ENCODE peak calls at places on chromosome 7, in ten cellular contexts. H is fibroblast of lung, C is mammary epithelial cell, G is HCT116, D is transverse colon, W is body of pancreas, R is lung, T is stomach, S is uterus, N is ovary. E is an unnamed sample. For H3K4me1, the result is how much of the 10 kb centered on the place peaks cover.

GRCh38 chr7:27199820-27200760 is at the start of gene HOXA13:
- DNase-seq in N (no peak), D (peak), H (no peak), C (peak), W (no peak), R (no peak), S (no peak), G (peak), T (no peak), E (no peak)

GRCh38 chr7:1028044-1028770 is 16.1 kb upstream of the GPR146 start:
- DNase-seq in H (peak), S (peak), R (peak), W (peak), G (peak), T (peak), D (peak), N (peak), C (peak), E (peak)

GRCh38 chr7:123275036-123275753 is 75.4 kb upstream of the SLC13A1 start:
- DNase-seq in H (peak), T (no peak), N (no peak), S (no peak), C (no peak), D (no peak), G (no peak), W (no peak), R (no peak), E (no peak)

GRCh38 chr7:23268746-23269145 is 22.2 kb downstream of the GPNMB start:
- DNase-seq in H (peak), R (no peak), S (no peak), D (no peak), C (peak), N (no peak), G (no peak), W (no peak), T (no peak), E (no peak)

GRCh38 chr7:14902589-14902963 is at the start of gene DGKB:
- DNase-seq in G (no peak), T (no peak), R (no peak), W (peak), N (no peak), D (peak), S (peak), H (peak), C (no peak), E (no peak)

GRCh38 chr7:46068159-46068558 is 147.1 kb upstream of the IGFBP3 start:
- DNase-seq in S (no peak), N (no peak), T (no peak), C (no peak), G (no peak), H (no peak), D (no peak), R (no peak), W (no peak), E (no peak)

GRCh38 chr7:16904086-16904485 is 22.3 kb upstream of the AGR3 start:
- DNase-seq in G (no peak), C (no peak), R (no peak), S (no peak), W (no peak), N (no peak), H (peak), D (no peak), T (no peak), E (no peak)

GRCh38 chr7:17041324-17041723 is 159.5 kb upstream of the AGR3 start:
- DNase-seq in G (no peak), S (no peak), H (peak), R (no peak), W (no peak), T (no peak), C (peak), N (no peak), D (no peak), E (peak)

GRCh38 chr7:80681272-80681885 is 42.9 kb downstream of the CD36 start:
- DNase-seq in G (peak), H (peak), D (no peak), S (no peak), N (no peak), R (no peak), C (peak), T (no peak), W (no peak), E (no peak)

GRCh38 chr7:116354171-116354545 is 143.8 kb downstream of the TES start:
- DNase-seq in H (peak), G (no peak), T (peak), W (peak), C (no peak), D (peak), S (peak), N (peak), R (peak), E (no peak)

GRCh38 chr7:93044147-93044810 is 73.5 kb downstream of the SAMD9 start:
- DNase-seq in W (no peak), G (no peak), R (no peak), T (no peak), D (no peak), H (peak), C (peak), S (no peak), N (no peak), E (no peak)
- H3K4me3 ChIP-seq in W (no peak), G (no peak), R (no peak), T (no peak), D (no peak), H (no peak), C (no peak), S (no peak), N (no peak), E (no peak)

GRCh38 chr7:155722118-155722517 is 77.7 kb downstream of the RBM33 start:
- DNase-seq in C (no peak), W (no peak), H (no peak), R (no peak), G (no peak), T (no peak), S (no peak), D (no peak), N (no peak), E (no peak)

GRCh38 chr7:155722936-155723335 is 78.5 kb downstream of the RBM33 start:
- DNase-seq in C (no peak), G (no peak), S (no peak), T (no peak), N (no peak), D (no peak), R (no peak), W (no peak), H (no peak), E (no peak)

GRCh38 chr7:155727616-155728015 is 83.2 kb downstream of the RBM33 start:
- DNase-seq in N (no peak), R (no peak), D (no peak), T (no peak), H (no peak), W (peak), G (no peak), C (no peak), S (no peak), E (no peak)

GRCh38 chr7:155728116-155728515 is 83.7 kb downstream of the RBM33 start:
- DNase-seq in D (no peak), R (peak), S (no peak), T (peak), G (no peak), H (no peak), W (peak), C (no peak), N (no peak), E (no peak)

DNA sequence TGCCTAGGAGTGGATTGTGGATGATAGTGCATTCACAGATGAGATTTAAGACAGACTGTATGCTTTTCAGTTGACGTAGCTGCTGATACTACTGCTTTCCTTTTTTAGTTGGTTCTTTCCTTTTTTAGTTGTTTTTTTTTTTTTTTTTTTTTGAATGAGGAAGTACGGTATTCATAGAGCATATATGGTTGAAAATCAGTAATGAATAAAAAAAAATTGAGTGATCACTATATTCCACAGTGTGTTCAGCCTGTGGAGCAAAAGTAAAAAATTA is 80.5 kb downstream of the RBM33 start:
- DNase-seq in C (no peak), W (no peak), S (no peak), D (no peak), G (no peak), R (no peak), T (no peak), N (no peak), H (no peak), E (no peak)
- H3K4me1 ChIP-seq in C (under half), W (under half), S (under half), D (under half), G (under half), R (under half), T (half or more), N (under half), H (under half), E (under half)

DNA sequence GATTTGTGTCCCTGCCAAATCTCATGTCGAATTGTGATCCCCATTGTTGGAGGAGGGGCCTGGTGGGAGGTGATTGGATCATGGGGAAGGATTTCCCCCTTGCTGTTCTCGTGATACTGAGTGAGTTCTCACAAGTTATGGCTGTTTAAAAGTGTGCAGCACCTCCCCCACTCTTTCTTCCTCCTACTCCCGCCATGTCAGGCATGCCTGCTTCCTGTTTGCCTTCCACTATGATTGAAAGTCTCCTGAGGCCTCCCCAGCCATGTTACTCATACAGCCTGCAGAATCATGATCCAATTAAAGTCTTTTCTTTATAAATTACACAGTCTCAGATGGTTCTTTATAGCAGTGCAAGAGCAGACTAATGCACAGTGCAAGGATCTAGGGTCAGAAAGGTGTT is 75.4 kb downstream of the CALD1 start:
- DNase-seq in D (no peak), C (no peak), H (peak), W (no peak), T (no peak), S (no peak), G (no peak), N (no peak), R (no peak), E (no peak)
- H3K27ac ChIP-seq in D (peak), C (no peak), H (peak), W (no peak), T (peak), S (peak), G (no peak), N (no peak), R (no peak), E (no peak)

DNA sequence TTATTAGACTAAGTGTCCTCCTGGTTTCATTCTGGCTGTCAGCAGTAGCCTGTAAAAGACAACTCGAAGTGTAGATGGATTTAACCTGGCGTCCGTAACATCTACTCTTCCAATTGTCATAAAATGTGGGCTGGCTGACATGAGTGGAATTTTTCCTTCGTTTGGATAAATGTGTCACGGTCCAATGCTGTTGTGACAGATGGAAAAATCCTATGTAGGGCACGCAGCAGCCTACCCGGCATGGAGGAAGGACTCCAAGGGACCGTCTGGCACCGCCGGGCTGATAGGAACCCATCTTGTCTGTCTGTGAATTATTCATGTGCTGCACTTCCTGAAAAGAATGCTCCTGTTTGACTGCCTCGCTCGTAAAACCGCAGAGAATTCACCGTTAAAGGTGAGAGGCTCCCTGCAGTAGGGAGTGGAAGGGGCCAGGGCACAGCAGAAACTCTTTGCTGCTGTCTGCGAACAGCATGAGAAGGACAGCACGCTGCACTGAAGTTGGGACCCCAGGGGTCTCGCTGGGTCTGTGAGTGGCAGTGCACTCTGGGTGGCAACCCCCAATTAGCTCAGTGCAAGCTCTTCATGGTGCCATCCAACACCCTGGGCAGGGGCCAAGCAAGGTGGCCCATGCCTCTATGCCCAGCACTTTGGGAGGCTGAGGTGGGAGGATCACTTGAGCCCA is 1.6 kb upstream of the ORAI2 start:
- DNase-seq in W (no peak), R (no peak), H (no peak), T (no peak), S (no peak), D (peak), G (no peak), C (peak), N (no peak), E (peak)
- H3K4me3 ChIP-seq in W (no peak), R (no peak), H (no peak), T (no peak), S (no peak), D (no peak), G (no peak), C (no peak), N (no peak), E (peak)

GRCh38 chr7:149210551-149210950 is 15.2 kb downstream of the ZNF282 start:
- DNase-seq in T (no peak), C (no peak), H (no peak), N (no peak), S (no peak), R (no peak), D (no peak), G (no peak), W (no peak), E (no peak)
- H3K4me1 ChIP-seq in T (under half), C (under half), H (under half), N (under half), S (under half), R (under half), D (under half), G (under half), W (under half), E (under half)

GRCh38 chr7:77696643-77697534 is 630 bp downstream of the RSBN1L start:
- DNase-seq in N (peak), T (peak), C (peak), W (peak), D (peak), S (peak), R (peak), G (no peak), H (peak), E (no peak)

GRCh38 chr7:77697535-77697831 is 1.2 kb downstream of the RSBN1L start:
- DNase-seq in S (peak), R (peak), D (peak), H (no peak), W (peak), T (no peak), C (no peak), G (no peak), N (no peak), E (no peak)

GRCh38 chr7:77698042-77698625 is 1.9 kb downstream of the RSBN1L start:
- DNase-seq in W (no peak), D (no peak), N (no peak), C (no peak), G (no peak), T (no peak), S (no peak), H (no peak), R (no peak), E (no peak)

GRCh38 chr7:77696057-77696642 is at the start of gene RSBN1L:
- DNase-seq in S (peak), N (peak), R (peak), W (peak), H (peak), D (peak), T (peak), G (peak), C (peak), E (peak)

GRCh38 chr7:77699056-77699455 is 2.8 kb downstream of the RSBN1L start:
- DNase-seq in H (peak), R (no peak), D (no peak), S (no peak), T (no peak), N (no peak), W (no peak), C (peak), G (no peak), E (no peak)
- H3K27ac ChIP-seq in H (no peak), R (no peak), D (peak), S (peak), T (no peak), N (no peak), W (peak), C (no peak), G (no peak), E (no peak)

E was measured in CD4-positive, alpha-beta memory T cell.